ENCODE peak calls at places on chromosomes 11 and 22, in ten cellular contexts. P, D, C, K, N, Z, W, A, Q and Y are unnamed samples.

GRCh38 chr11:72354356-72355115 is 79.8 kb downstream of the CLPB start:
- DNase-seq in P (peak), D (no peak), C (no peak), K (peak), N (no peak), Z (no peak), W (no peak), A (peak), Q (no peak), Y (no peak)

GRCh38 chr22:42316988-42317387 is 46.5 kb upstream of the TCF20 start:
- DNase-seq in P (peak), D (no peak), C (no peak), K (peak), N (no peak), Z (no peak), W (no peak), A (no peak), Q (no peak), Y (peak)

GRCh38 chr11:93024376-93024775 is 54.9 kb downstream of the MTNR1B start:
- DNase-seq in P (peak), D (no peak), C (no peak), K (peak), N (no peak), Z (no peak), W (no peak), A (no peak), Q (no peak), Y (no peak)

GRCh38 chr11:36339899-36340298 is 43.8 kb downstream of the PRR5L start:
- DNase-seq in P (no peak), D (no peak), C (no peak), K (no peak), N (no peak), Z (no peak), W (no peak), A (peak), Q (no peak), Y (no peak)

GRCh38 chr11:75230621-75231020 is 10.0 kb upstream of the TPBGL start:
- DNase-seq in P (no peak), D (no peak), C (no peak), K (no peak), N (no peak), Z (no peak), W (no peak), A (peak), Q (no peak), Y (no peak)

GRCh38 chr22:45317551-45318167 is 7.9 kb downstream of the FAM118A start:
- DNase-seq in P (peak), D (peak), C (peak), K (peak), N (peak), Z (no peak), W (peak), A (peak), Q (no peak), Y (peak)

GRCh38 chr11:114348200-114349191 is 51.8 kb downstream of the C11orf71 start:
- DNase-seq in P (peak), D (no peak), C (peak), K (peak), N (peak), Z (peak), W (no peak), A (peak), Q (peak), Y (peak)

GRCh38 chr11:72969894-72970335 is 155.7 kb downstream of the ATG16L2 start:
- DNase-seq in P (peak), D (no peak), C (peak), K (peak), N (no peak), Z (no peak), W (no peak), A (no peak), Q (no peak), Y (peak)

GRCh38 chr11:31102875-31103274 is 266.7 kb downstream of the DCDC1 start:
- DNase-seq in P (no peak), D (no peak), C (no peak), K (no peak), N (no peak), Z (no peak), W (no peak), A (no peak), Q (no peak), Y (no peak)

GRCh38 chr11:106621479-106621878 is 396.8 kb downstream of the GUCY1A2 start:
- DNase-seq in P (no peak), D (no peak), C (no peak), K (no peak), N (no peak), Z (no peak), W (no peak), A (no peak), Q (no peak), Y (peak)

GRCh38 chr11:19110290-19110689 is 6.7 kb upstream of the ZDHHC13 start:
- DNase-seq in P (no peak), D (peak), C (no peak), K (no peak), N (no peak), Z (no peak), W (peak), A (no peak), Q (no peak), Y (no peak)

GRCh38 chr11:118306556-118306955 is 2.0 kb downstream of the CD3E start:
- DNase-seq in P (peak), D (no peak), C (peak), K (no peak), N (no peak), Z (no peak), W (no peak), A (no peak), Q (no peak), Y (no peak)

GRCh38 chr11:105367129-105367528 is 227.6 kb upstream of the CARD18 start:
- DNase-seq in P (peak), D (no peak), C (no peak), K (peak), N (no peak), Z (no peak), W (no peak), A (no peak), Q (no peak), Y (no peak)

GRCh38 chr11:12251651-12252560 is 125.5 kb upstream of the PARVA start:
- DNase-seq in P (no peak), D (no peak), C (no peak), K (no peak), N (no peak), Z (no peak), W (no peak), A (no peak), Q (no peak), Y (no peak)

GRCh38 chr11:30991376-30991775 is 378.2 kb downstream of the DCDC1 start:
- DNase-seq in P (no peak), D (no peak), C (no peak), K (no peak), N (no peak), Z (no peak), W (no peak), A (no peak), Q (no peak), Y (no peak)

GRCh38 chr11:2387266-2387982 is 10.3 kb downstream of the CD81 start:
- DNase-seq in P (peak), D (peak), C (peak), K (peak), N (no peak), Z (no peak), W (no peak), A (no peak), Q (no peak), Y (peak)

GRCh38 chr11:119263352-119263940 is 53.5 kb downstream of the MCAM start:
- DNase-seq in P (peak), D (no peak), C (peak), K (peak), N (no peak), Z (no peak), W (no peak), A (no peak), Q (no peak), Y (peak)

GRCh38 chr22:49163258-49163959 is 664.3 kb downstream of the BRD1 start:
- DNase-seq in P (no peak), D (peak), C (no peak), K (no peak), N (no peak), Z (no peak), W (no peak), A (no peak), Q (no peak), Y (no peak)

GRCh38 chr11:119106564-119107537 is at the start of gene C2CD2L:
- DNase-seq in P (peak), D (peak), C (peak), K (peak), N (peak), Z (peak), W (peak), A (peak), Q (peak), Y (peak)

GRCh38 chr11:75163917-75164316 is 13.0 kb downstream of the SLCO2B1 start:
- DNase-seq in P (no peak), D (no peak), C (no peak), K (no peak), N (no peak), Z (no peak), W (no peak), A (no peak), Q (no peak), Y (no peak)

GRCh38 chr11:122656073-122656630 is 630 bp downstream of the UBASH3B start:
- DNase-seq in P (peak), D (peak), C (peak), K (peak), N (peak), Z (peak), W (peak), A (peak), Q (no peak), Y (peak)

GRCh38 chr22:30187726-30188407 is 58.7 kb downstream of the LIF start:
- DNase-seq in P (peak), D (no peak), C (peak), K (peak), N (no peak), Z (no peak), W (no peak), A (no peak), Q (no peak), Y (no peak)

GRCh38 chr11:83831929-83832328 is 545.8 kb upstream of the CCDC90B start:
- DNase-seq in P (no peak), D (no peak), C (no peak), K (no peak), N (no peak), Z (no peak), W (no peak), A (no peak), Q (no peak), Y (no peak)

GRCh38 chr22:42388130-42388797 is 43.9 kb downstream of the NFAM1 start:
- DNase-seq in P (peak), D (peak), C (no peak), K (peak), N (no peak), Z (no peak), W (no peak), A (peak), Q (no peak), Y (no peak)

GRCh38 chr22:47151490-47151889 is 389.0 kb downstream of the TBC1D22A start:
- DNase-seq in P (peak), D (no peak), C (peak), K (peak), N (no peak), Z (no peak), W (no peak), A (no peak), Q (no peak), Y (peak)

GRCh38 chr22:38317995-38318715 is 922 bp upstream of the CSNK1E start:
- DNase-seq in P (peak), D (no peak), C (peak), K (peak), N (peak), Z (no peak), W (peak), A (peak), Q (peak), Y (peak)

GRCh38 chr22:43755452-43755851 is 56.7 kb downstream of the EFCAB6 start:
- DNase-seq in P (no peak), D (no peak), C (no peak), K (no peak), N (no peak), Z (no peak), W (no peak), A (no peak), Q (no peak), Y (no peak)
- H3K4me3 ChIP-seq in P (no peak), D (no peak), C (no peak), K (no peak), N (no peak), Z (no peak), W (no peak), A (no peak), Q (no peak), Y (no peak)

GRCh38 chr11:3866206-3866605 is 10.7 kb downstream of the STIM1 start:
- DNase-seq in P (no peak), D (no peak), C (peak), K (no peak), N (no peak), Z (no peak), W (peak), A (no peak), Q (no peak), Y (peak)
- H3K4me3 ChIP-seq in P (peak), D (no peak), C (no peak), K (no peak), N (no peak), Z (no peak), W (peak), A (no peak), Q (no peak), Y (no peak)

GRCh38 chr11:829116-829945 is 1.6 kb downstream of the CRACR2B start:
- DNase-seq in P (no peak), D (peak), C (no peak), K (no peak), N (no peak), Z (no peak), W (peak), A (no peak), Q (no peak), Y (no peak)
- H3K4me3 ChIP-seq in P (peak), D (peak), C (peak), K (peak), N (peak), Z (peak), W (peak), A (no peak), Q (peak), Y (peak)

GRCh38 chr22:19761022-19761499 is 483 bp downstream of the TBX1 start:
- DNase-seq in P (peak), D (peak), C (no peak), K (no peak), N (no peak), Z (no peak), W (no peak), A (no peak), Q (no peak), Y (no peak)
- H3K4me3 ChIP-seq in P (peak), D (no peak), C (no peak), K (no peak), N (no peak), Z (peak), W (peak), A (no peak), Q (no peak), Y (no peak)